ENCODE peak calls at places on chromosomes 7 and 10, in eight cellular contexts. K is stomach, E is fibroblast of the aortic adventitia, P is left ventricle myocardium inferior, C is bronchial epithelial cell, I is RWPE1, R is Peyer's patch, F is AG04449. V is an unnamed sample.

GRCh38 chr10:100969175-100970075 is at the start of gene SEMA4G:
- DNase-seq in K (peak), C (no peak), F (no peak), R (peak), P (peak), E (peak), I (peak), V (peak)

GRCh38 chr7:13312327-13312726 is 624.9 kb downstream of the ARL4A start:
- DNase-seq in P (no peak), F (no peak), K (no peak), R (no peak), C (no peak), I (no peak), E (no peak), V (peak)

GRCh38 chr10:15351099-15351820 is 19.8 kb downstream of the FAM171A1 start:
- DNase-seq in P (no peak), C (no peak), F (no peak), E (no peak), R (no peak), K (no peak), I (no peak), V (no peak)

GRCh38 chr10:60175418-60175817 is 214.3 kb downstream of the ANK3 start:
- DNase-seq in I (no peak), R (no peak), C (no peak), F (no peak), P (no peak), E (peak), K (no peak), V (no peak)

GRCh38 chr10:132360766-132361447 is 28.9 kb downstream of the LRRC27 start:
- DNase-seq in P (no peak), F (no peak), C (no peak), I (peak), K (no peak), R (no peak), E (no peak), V (peak)

GRCh38 chr10:113071446-113071845 is 121.4 kb downstream of the TCF7L2 start:
- DNase-seq in R (no peak), I (no peak), C (peak), F (no peak), E (peak), K (peak), P (peak), V (no peak)

GRCh38 chr7:128042027-128042426 is 10.8 kb upstream of the LRRC4 start:
- DNase-seq in I (no peak), F (no peak), R (no peak), K (no peak), E (no peak), C (no peak), P (no peak), V (no peak)

GRCh38 chr10:124959564-124959963 is 17.6 kb downstream of the ZRANB1 start:
- DNase-seq in E (no peak), P (no peak), R (no peak), C (no peak), F (no peak), K (no peak), I (no peak), V (no peak)

GRCh38 chr7:139572071-139572470 is 48.6 kb downstream of the CLEC2L start:
- DNase-seq in P (no peak), E (no peak), R (no peak), I (no peak), F (no peak), C (no peak), K (peak), V (no peak)

GRCh38 chr7:1755783-1756626 is 85.9 kb downstream of the ELFN1 start:
- DNase-seq in I (no peak), E (no peak), P (no peak), F (no peak), K (no peak), C (no peak), R (no peak), V (no peak)

GRCh38 chr10:100184426-100185219 is 1.2 kb downstream of the ERLIN1 start:
- DNase-seq in K (no peak), I (peak), C (peak), F (no peak), E (peak), R (no peak), P (no peak), V (peak)

GRCh38 chr10:101014966-101015581 is 15.5 kb downstream of the LZTS2 start:
- DNase-seq in R (no peak), K (no peak), P (no peak), F (no peak), C (peak), E (peak), I (peak), V (no peak)

GRCh38 chr7:93921607-93922446 is at the start of gene GNG11:
- DNase-seq in R (peak), E (peak), P (peak), C (peak), F (no peak), K (peak), I (peak), V (peak)

GRCh38 chr10:114520453-114520852 is 116.2 kb upstream of the AFAP1L2 start:
- DNase-seq in C (peak), I (peak), K (no peak), E (peak), P (no peak), F (no peak), R (no peak), V (no peak)

GRCh38 chr7:87218941-87219544 is 489 bp downstream of the TMEM243 start:
- DNase-seq in E (peak), K (peak), C (peak), F (no peak), I (peak), R (peak), P (peak), V (peak)

GRCh38 chr7:107643407-107643806 is 17.2 kb upstream of the SLC26A4 start:
- DNase-seq in E (peak), P (no peak), R (no peak), I (no peak), C (peak), K (no peak), F (peak), V (no peak)

GRCh38 chr10:22651276-22651980 is 63.0 kb downstream of the PIP4K2A start:
- DNase-seq in P (no peak), F (no peak), C (no peak), E (no peak), R (peak), I (no peak), K (no peak), V (no peak)

GRCh38 chr10:133059571-133059970 is 28.2 kb upstream of the ADGRA1 start:
- DNase-seq in E (no peak), R (no peak), I (no peak), P (no peak), K (no peak), F (no peak), C (no peak), V (no peak)

GRCh38 chr10:132282667-132283603 is 24.8 kb downstream of the STK32C start:
- DNase-seq in I (no peak), F (no peak), R (no peak), P (no peak), C (no peak), K (no peak), E (no peak), V (no peak)

GRCh38 chr7:101538596-101539459 is 90.3 kb downstream of the MYL10 start:
- DNase-seq in I (peak), E (peak), C (peak), K (peak), R (peak), P (peak), F (no peak), V (peak)

GRCh38 chr7:51451751-51452465 is 135.3 kb upstream of the COBL start:
- DNase-seq in P (no peak), I (no peak), R (no peak), F (no peak), K (no peak), E (no peak), C (no peak), V (peak)

GRCh38 chr10:72044417-72045041 is 43.8 kb downstream of the SPOCK2 start:
- DNase-seq in I (peak), E (no peak), F (no peak), C (peak), K (peak), R (no peak), P (peak), V (no peak)

GRCh38 chr7:22193361-22194016 is 163.5 kb downstream of the RAPGEF5 start:
- DNase-seq in P (peak), I (no peak), E (peak), C (no peak), R (no peak), F (no peak), K (no peak), V (peak)

GRCh38 chr10:58237014-58237830 is 30.5 kb downstream of the IPMK start:
- DNase-seq in C (peak), R (no peak), P (no peak), E (peak), F (peak), K (no peak), I (peak), V (no peak)

GRCh38 chr10:3424102-3424803 is 251.7 kb upstream of the PITRM1 start:
- DNase-seq in E (no peak), K (no peak), I (no peak), P (peak), F (no peak), R (no peak), C (no peak), V (no peak)

GRCh38 chr10:121942749-121943148 is 14.9 kb upstream of the ATE1 start:
- DNase-seq in K (no peak), R (no peak), I (peak), F (peak), P (no peak), E (peak), C (peak), V (no peak)

GRCh38 chr10:69179089-69179742 is 818 bp upstream of the SUPV3L1 start:
- DNase-seq in I (peak), R (no peak), P (no peak), E (no peak), C (no peak), F (no peak), K (no peak), V (no peak)

GRCh38 chr10:1514641-1515040 is 222.7 kb downstream of the ADARB2 start:
- DNase-seq in K (no peak), F (no peak), C (no peak), R (no peak), I (no peak), E (no peak), P (no peak), V (no peak)

GRCh38 chr10:22219308-22219707 is 1.5 kb upstream of the EBLN1 start:
- DNase-seq in K (no peak), R (no peak), P (no peak), F (no peak), I (no peak), E (peak), C (peak), V (no peak)

GRCh38 chr10:20147679-20148078 is 331.4 kb downstream of the PLXDC2 start:
- DNase-seq in I (no peak), R (no peak), P (no peak), C (no peak), E (no peak), K (no peak), F (no peak), V (no peak)

GRCh38 chr10:88389456-88389855 is 193.7 kb downstream of the RNLS start:
- DNase-seq in I (peak), P (no peak), K (no peak), C (peak), R (peak), F (no peak), E (peak), V (peak)

GRCh38 chr10:112839928-112840654 is 110.0 kb upstream of the TCF7L2 start:
- DNase-seq in R (no peak), I (no peak), P (no peak), C (no peak), F (no peak), E (no peak), K (no peak), V (no peak)

GRCh38 chr7:140200102-140200989 is 23.6 kb upstream of the KDM7A start:
- DNase-seq in K (peak), F (no peak), R (no peak), I (peak), C (peak), P (no peak), E (peak), V (no peak)

GRCh38 chr7:129748710-129749109 is 137.2 kb downstream of the NRF1 start:
- DNase-seq in R (no peak), P (no peak), C (no peak), E (peak), I (no peak), F (no peak), K (no peak), V (no peak)

GRCh38 chr7:1918063-1918645 is 248.1 kb downstream of the ELFN1 start:
- DNase-seq in F (no peak), I (no peak), K (no peak), P (no peak), E (no peak), R (no peak), C (no peak), V (no peak)

GRCh38 chr10:116848912-116849270 is 408 bp upstream of the ENO4 start:
- DNase-seq in F (no peak), K (no peak), E (no peak), I (peak), C (no peak), P (no peak), R (no peak), V (no peak)

GRCh38 chr10:45373003-45373782 is 823 bp upstream of the ALOX5 start:
- DNase-seq in I (no peak), E (no peak), C (no peak), R (peak), P (no peak), K (no peak), F (no peak), V (peak)

GRCh38 chr10:48449501-48450232 is 143.2 kb downstream of the MAPK8 start:
- DNase-seq in E (no peak), I (no peak), P (no peak), F (no peak), K (peak), R (no peak), C (no peak), V (no peak)

GRCh38 chr10:116721048-116721897 is 21.1 kb downstream of the HSPA12A start:
- DNase-seq in E (no peak), I (no peak), K (no peak), R (no peak), F (no peak), P (no peak), C (no peak), V (no peak)

DNA sequence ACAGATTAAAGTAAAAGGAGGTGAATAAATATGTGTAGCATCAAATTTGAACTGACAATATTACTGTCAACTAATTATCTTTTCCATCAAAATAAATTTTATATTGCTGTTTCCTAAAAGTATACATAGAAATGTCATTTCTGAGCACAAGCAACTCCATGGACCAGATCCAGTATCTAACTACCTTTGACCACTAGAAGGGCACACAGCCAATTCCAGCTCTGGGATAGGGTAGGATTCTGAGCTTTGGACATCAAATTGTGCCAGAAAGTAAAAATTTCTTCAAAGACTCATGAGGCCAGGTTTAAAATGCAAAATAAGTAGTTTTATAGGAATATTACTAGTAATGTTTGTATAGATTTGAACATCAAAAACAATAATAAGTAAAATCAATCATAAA is 29.7 kb downstream of the AKR1C3 start:
- DNase-seq in I (no peak), F (no peak), R (no peak), P (no peak), K (no peak), E (no peak), C (no peak), V (no peak)
- TF ChIP-seq CTCF in I (no peak), F (no peak), R (no peak), P (no peak), K (no peak), E (no peak), C (no peak), V (no peak)

GRCh38 chr7:69609901-69610674 is 11.8 kb downstream of the AUTS2 start:
- DNase-seq in R (no peak), F (no peak), I (no peak), E (no peak), P (no peak), K (no peak), C (no peak), V (no peak)
- TF ChIP-seq CTCF in R (no peak), F (no peak), I (no peak), E (no peak), P (no peak), K (no peak), C (no peak), V (no peak)

GRCh38 chr10:33487014-33487776 is 152.7 kb upstream of the NRP1 start:
- DNase-seq in K (no peak), C (no peak), R (no peak), P (no peak), E (peak), F (no peak), I (no peak), V (no peak)
- TF ChIP-seq CTCF in K (no peak), C (no peak), R (no peak), P (no peak), E (peak), F (peak), I (no peak), V (no peak)

GRCh38 chr10:76026931-76027330 is 595.5 kb downstream of the LRMDA start:
- DNase-seq in K (no peak), P (no peak), R (no peak), C (peak), F (no peak), I (no peak), E (no peak), V (no peak)
- TF ChIP-seq CTCF in K (no peak), P (no peak), R (peak), C (peak), F (no peak), I (no peak), E (peak), V (no peak)

GRCh38 chr7:150877545-150877944 is 25.2 kb downstream of the AOC1 start:
- DNase-seq in C (no peak), P (no peak), F (no peak), K (no peak), R (no peak), I (no peak), E (no peak), V (no peak)

GRCh38 chr7:150879345-150879744 is 27.0 kb downstream of the AOC1 start:
- DNase-seq in F (no peak), C (peak), P (no peak), E (no peak), I (no peak), K (no peak), R (no peak), V (no peak)

GRCh38 chr7:150874401-150875198 is 22.3 kb downstream of the AOC1 start:
- DNase-seq in C (no peak), F (no peak), E (no peak), R (no peak), K (no peak), I (no peak), P (no peak), V (no peak)

GRCh38 chr7:150876817-150877526 is 24.7 kb downstream of the AOC1 start:
- DNase-seq in E (peak), R (peak), K (peak), I (peak), P (peak), C (peak), F (no peak), V (peak)

DNA sequence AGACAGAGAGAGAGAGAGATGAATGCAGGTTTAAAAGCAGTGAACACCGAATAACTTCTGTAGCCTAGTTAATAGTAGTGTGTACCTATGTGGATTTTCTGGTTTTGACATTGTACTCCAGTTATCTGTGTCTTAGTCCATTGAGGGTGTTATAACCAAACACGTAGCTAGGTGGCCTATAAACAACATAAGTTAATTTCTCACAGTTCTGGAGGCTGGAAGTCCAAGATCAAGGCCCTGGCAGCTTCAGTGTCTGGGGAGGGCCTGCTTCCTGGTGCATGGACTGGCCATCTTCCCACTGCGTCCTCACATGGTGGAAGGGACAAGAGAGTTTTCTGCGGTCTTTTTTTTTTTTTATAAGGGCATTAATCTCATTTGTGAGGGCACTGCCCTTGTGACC is 23.5 kb downstream of the AOC1 start:
- DNase-seq in F (no peak), C (peak), R (no peak), E (no peak), K (no peak), P (no peak), I (no peak), V (no peak)
- TF ChIP-seq CTCF in F (no peak), C (peak), R (peak), E (peak), K (no peak), P (no peak), I (peak), V (no peak)

GRCh38 chr7:27171636-27172387 is 2.3 kb downstream of the HOXA10 start:
- DNase-seq in C (no peak), F (no peak), I (no peak), P (peak), E (no peak), R (no peak), K (no peak), V (peak)
- TF ChIP-seq CTCF in C (no peak), F (no peak), I (peak), P (no peak), E (no peak), R (no peak), K (no peak), V (no peak)

GRCh38 chr10:110756886-110757285 is 112.8 kb downstream of the RBM20 start:
- DNase-seq in C (no peak), K (no peak), R (no peak), I (no peak), E (no peak), P (no peak), F (no peak), V (no peak)
- TF ChIP-seq CTCF in C (no peak), K (no peak), R (no peak), I (no peak), E (no peak), P (no peak), F (no peak), V (no peak)

GRCh38 chr10:28949005-28950004 is 272.0 kb downstream of the BAMBI start:
- DNase-seq in I (no peak), P (no peak), F (no peak), K (no peak), C (no peak), R (no peak), E (peak), V (no peak)

GRCh38 chr10:28952523-28952922 is 275.2 kb downstream of the BAMBI start:
- DNase-seq in C (no peak), I (no peak), F (no peak), P (no peak), E (no peak), R (no peak), K (no peak), V (no peak)

GRCh38 chr10:28954211-28954610 is 276.9 kb downstream of the BAMBI start:
- DNase-seq in P (no peak), R (no peak), K (no peak), I (no peak), C (no peak), E (peak), F (no peak), V (no peak)

GRCh38 chr10:28948045-28948444 is 270.7 kb downstream of the BAMBI start:
- DNase-seq in I (no peak), K (no peak), R (no peak), E (peak), P (no peak), C (peak), F (no peak), V (no peak)

DNA sequence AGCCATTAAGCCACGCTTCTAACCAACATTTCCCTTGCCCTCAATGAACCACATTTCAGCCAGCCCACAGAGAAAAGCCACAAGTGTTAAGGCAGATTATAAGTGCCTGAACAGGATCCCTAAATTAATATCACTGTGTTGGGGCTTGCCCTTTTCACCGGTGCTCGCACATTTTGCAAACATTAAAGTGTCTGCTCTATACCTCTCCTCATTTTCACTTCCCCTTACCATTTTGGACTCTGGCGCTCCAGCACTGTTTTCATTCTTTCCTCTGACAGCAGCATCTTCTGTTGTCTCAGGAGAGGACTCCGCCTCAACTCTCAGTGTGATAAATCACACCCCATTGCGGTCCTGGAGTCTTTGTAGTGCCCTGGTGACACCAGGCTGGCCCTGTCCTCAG is 274.2 kb downstream of the BAMBI start:
- DNase-seq in R (no peak), I (no peak), F (no peak), C (no peak), E (no peak), K (no peak), P (no peak), V (peak)
- TF ChIP-seq CTCF in R (no peak), I (no peak), F (no peak), C (no peak), E (no peak), K (no peak), P (no peak), V (no peak)

DNA sequence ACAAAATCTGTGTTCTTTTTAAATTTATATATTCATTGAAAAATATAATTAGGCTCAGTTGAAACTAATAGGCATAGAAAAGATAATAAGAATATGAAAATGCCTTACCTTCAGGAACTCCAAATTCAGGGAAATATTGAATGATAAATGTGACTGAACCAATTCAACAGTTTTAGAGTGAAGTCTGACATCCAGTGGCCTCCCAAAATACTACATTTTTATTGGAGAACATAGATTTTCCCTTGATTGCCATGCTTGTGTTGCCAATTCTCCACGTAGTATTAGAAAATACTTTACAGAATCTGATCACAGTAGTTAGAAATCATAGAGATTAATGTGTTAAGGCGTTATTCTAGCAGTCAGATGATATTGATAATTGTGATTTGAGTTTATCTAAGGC is 1246.7 kb downstream of the GATA3 start:
- DNase-seq in R (no peak), E (peak), F (no peak), P (no peak), C (peak), K (no peak), I (no peak), V (no peak)
- TF ChIP-seq CTCF in R (no peak), E (peak), F (no peak), P (no peak), C (peak), K (no peak), I (peak), V (peak)

V was measured in nephron progenitor cell.